ENCODE peak calls at places on chromosome X, in nine cellular contexts. U is cardiac muscle cell; A is brain microvascular endothelial cell; F is NCI-H1105; S is lower lobe of right lung; R is AG09309; W is stimulated activated naive CD8-positive, alpha-beta T cell treated with anti-CD3 and anti-CD28 coated beads, Interleukin-15, Interleukin-2, amounts not matched to agents 100 U/mL and 50 U/mL, for 24 hours; H is aorta; P is activated T-cell treated with anti-CD3 and anti-CD28 coated beads for 1 hour. E is an unnamed sample.

GRCh38 chrX:19097553-19097952 is 24.7 kb downstream of the ADGRG2 start:
- DNase-seq in F (no peak), H (no peak), A (no peak), S (no peak), P (no peak), W (no peak), R (no peak), U (no peak), E (no peak)

GRCh38 chrX:20506739-20507138 is 240.0 kb upstream of the RPS6KA3 start:
- DNase-seq in A (no peak), U (no peak), R (no peak), F (no peak), P (no peak), H (no peak), W (no peak), S (no peak), E (no peak)

GRCh38 chrX:9729161-9729885 is 36.3 kb downstream of the GPR143 start:
- DNase-seq in A (no peak), W (no peak), U (no peak), S (no peak), P (no peak), H (no peak), F (no peak), R (no peak), E (no peak)

GRCh38 chrX:146278381-146278780 is 460.8 kb downstream of the SLITRK2 start:
- DNase-seq in P (no peak), U (peak), S (no peak), A (no peak), R (no peak), H (no peak), W (no peak), F (no peak), E (peak)

GRCh38 chrX:10015711-10016515 is 48.8 kb downstream of the CLDN34 start:
- DNase-seq in W (peak), S (peak), U (peak), R (no peak), F (no peak), P (no peak), H (no peak), A (no peak), E (no peak)

GRCh38 chrX:40581333-40581910 is 652 bp downstream of the ATP6AP2 start:
- DNase-seq in P (no peak), H (no peak), U (no peak), F (no peak), W (no peak), A (peak), R (no peak), S (no peak), E (no peak)

GRCh38 chrX:10011261-10011931 is 44.2 kb downstream of the CLDN34 start:
- DNase-seq in F (no peak), S (no peak), H (no peak), W (no peak), U (no peak), P (no peak), A (peak), R (no peak), E (no peak)

GRCh38 chrX:40097101-40097491 is 662 bp downstream of the BCOR start:
- DNase-seq in H (no peak), R (no peak), U (no peak), P (no peak), F (no peak), W (no peak), A (no peak), S (no peak), E (no peak)

GRCh38 chrX:119374736-119375135 is 24.4 kb upstream of the SLC25A43 start:
- DNase-seq in P (no peak), A (peak), F (no peak), S (no peak), H (no peak), R (peak), U (no peak), W (no peak), E (no peak)

GRCh38 chrX:136620780-136621179 is 27.2 kb upstream of the CD40LG start:
- DNase-seq in U (no peak), W (no peak), A (no peak), S (no peak), F (no peak), H (no peak), R (no peak), P (no peak), E (no peak)

GRCh38 chrX:76555816-76556215 is 128.3 kb downstream of the MAGEE1 start:
- DNase-seq in S (no peak), P (no peak), H (no peak), R (no peak), U (peak), W (peak), F (peak), A (peak), E (no peak)

GRCh38 chrX:82748901-82749505 is 759.1 kb upstream of the POU3F4 start:
- DNase-seq in A (no peak), H (no peak), R (no peak), U (no peak), W (no peak), P (no peak), F (no peak), S (no peak), E (no peak)

GRCh38 chrX:113399501-113400192 is 559.0 kb upstream of the AMOT start:
- DNase-seq in R (no peak), U (no peak), A (no peak), P (no peak), F (no peak), S (no peak), H (no peak), W (no peak), E (no peak)

GRCh38 chrX:30680618-30681017 is 27.4 kb downstream of the GK start:
- DNase-seq in P (no peak), H (no peak), A (no peak), R (no peak), S (no peak), F (no peak), W (no peak), U (no peak), E (no peak)

GRCh38 chrX:147738260-147738659 is 173.5 kb upstream of the FMR1 start:
- DNase-seq in R (no peak), F (no peak), P (no peak), H (no peak), S (no peak), W (no peak), U (no peak), A (no peak), E (no peak)

GRCh38 chrX:13538414-13538813 is 31.0 kb upstream of the EGFL6 start:
- DNase-seq in W (no peak), F (no peak), S (no peak), U (no peak), R (no peak), P (no peak), H (no peak), A (no peak), E (no peak)

GRCh38 chrX:41692162-41692749 is 3.5 kb downstream of the GPR34 start:
- DNase-seq in H (no peak), U (no peak), R (peak), A (peak), P (no peak), F (no peak), W (no peak), S (no peak), E (no peak)

GRCh38 chrX:11672213-11672612 is 6.5 kb upstream of the ARHGAP6 start:
- DNase-seq in R (no peak), P (no peak), U (no peak), W (no peak), A (no peak), H (no peak), F (no peak), S (no peak), E (no peak)

GRCh38 chrX:150847088-150847487 is 51.4 kb downstream of the CD99L2 start:
- DNase-seq in W (no peak), A (no peak), F (no peak), P (no peak), U (no peak), H (no peak), R (no peak), S (no peak), E (no peak)

GRCh38 chrX:71625471-71625870 is 7.2 kb upstream of the CXCR3 start:
- DNase-seq in F (no peak), S (no peak), U (no peak), H (no peak), W (no peak), A (no peak), P (no peak), R (no peak), E (no peak)

GRCh38 chrX:84118315-84118714 is 69.7 kb downstream of the RPS6KA6 start:
- DNase-seq in R (no peak), P (no peak), F (no peak), H (no peak), S (no peak), U (no peak), A (no peak), W (no peak), E (no peak)

GRCh38 chrX:94576367-94577004 is 902.5 kb downstream of the FAM133A start:
- DNase-seq in H (no peak), S (no peak), A (no peak), U (no peak), R (no peak), F (no peak), W (no peak), P (no peak), E (no peak)

GRCh38 chrX:132023896-132024386 is 839 bp downstream of the STK26 start:
- DNase-seq in W (peak), S (peak), P (peak), F (no peak), H (peak), A (no peak), R (no peak), U (peak), E (no peak)

GRCh38 chrX:30735839-30736238 is 82.6 kb downstream of the GK start:
- DNase-seq in H (peak), W (peak), S (peak), A (peak), U (peak), P (peak), R (peak), F (no peak), E (peak)

GRCh38 chrX:6685489-6685888 is 150.6 kb upstream of the VCX3A start:
- DNase-seq in A (no peak), W (no peak), S (no peak), U (no peak), P (no peak), R (no peak), H (no peak), F (no peak), E (no peak)

GRCh38 chrX:10167573-10167972 is 10.8 kb downstream of the CLCN4 start:
- DNase-seq in U (no peak), H (no peak), P (no peak), S (no peak), F (no peak), R (no peak), A (no peak), W (no peak), E (no peak)

GRCh38 chrX:12013220-12013619 is 125.1 kb upstream of the FRMPD4 start:
- DNase-seq in U (no peak), R (no peak), W (no peak), F (no peak), P (no peak), A (peak), S (no peak), H (no peak), E (no peak)

GRCh38 chrX:16573781-16574180 is 76.2 kb upstream of the S100G start:
- DNase-seq in S (no peak), F (no peak), W (no peak), H (no peak), A (peak), R (peak), P (no peak), U (no peak), E (no peak)

GRCh38 chrX:66013195-66013816 is 26.6 kb downstream of the VSIG4 start:
- DNase-seq in P (no peak), A (no peak), R (no peak), F (no peak), H (no peak), W (no peak), U (no peak), S (no peak), E (no peak)

GRCh38 chrX:3346436-3347329 is at the start of gene MXRA5:
- DNase-seq in F (no peak), W (no peak), H (peak), U (peak), R (peak), S (no peak), P (no peak), A (no peak), E (no peak)

GRCh38 chrX:41148553-41148952 is 63.3 kb downstream of the USP9X start:
- DNase-seq in S (no peak), W (no peak), H (no peak), A (peak), F (no peak), P (no peak), R (no peak), U (no peak), E (no peak)

E was measured in head of caudate nucleus.